ENCODE peak calls at places on chromosomes 3 and 15, in nine cellular contexts. R is stimulated activated CD4-positive, alpha-beta T cell treated with anti-CD3 and anti-CD28 coated beads, Interleukin-1b, Interleukin-23, amount 100 ng/mL, for 4 hours; D is activated naive CD4-positive, alpha-beta T cell treated with anti-CD3 and anti-CD28 coated beads, Interleukin-2, amount 10 ng/mL, durations not matched to agents 7 days and 5 days; V is amniotic stem cell; C is A549; P is dermis blood vessel endothelial cell; L is natural killer cell; T is mucosa of gallbladder; S is activated T-helper 1 cell treated with anti-CD3 and anti-CD28 coated beads, Interleukin-12 subunit alpha, Interleukin-12 subunit beta, Interleukin-2, Interleukin-4 antibody, amounts not matched to agents 30 ng/mL and 10 ng/mL and 1 ng/mL, durations not matched to agents 14 hours and 24 hours and 36 hours. B is an unnamed sample.

GRCh38 chr3:11600501-11601282 is 43.0 kb downstream of the VGLL4 start:
- DNase-seq in C (peak), T (peak), S (no peak), V (peak), D (no peak), L (no peak), P (peak), R (no peak), B (no peak)

GRCh38 chr3:5002174-5002870 is 23.1 kb downstream of the BHLHE40 start:
- DNase-seq in V (no peak), P (peak), S (peak), L (peak), D (peak), R (no peak), T (no peak), C (no peak), B (no peak)

GRCh38 chr3:153348457-153349137 is 186.6 kb downstream of the RAP2B start:
- DNase-seq in C (no peak), D (no peak), L (no peak), S (no peak), P (no peak), V (no peak), R (no peak), T (no peak), B (no peak)

GRCh38 chr3:107650788-107651187 is 128.0 kb downstream of the BBX start:
- DNase-seq in P (no peak), R (no peak), V (no peak), D (no peak), T (no peak), C (no peak), L (no peak), S (no peak), B (peak)

GRCh38 chr3:64766463-64766862 is 78.7 kb upstream of the ADAMTS9 start:
- DNase-seq in T (no peak), D (no peak), L (no peak), V (no peak), R (no peak), S (no peak), C (no peak), P (peak), B (no peak)

GRCh38 chr15:33559207-33559890 is 248.6 kb downstream of the RYR3 start:
- DNase-seq in D (no peak), V (no peak), R (no peak), S (no peak), C (no peak), T (no peak), P (no peak), L (no peak), B (no peak)

GRCh38 chr3:108430540-108430939 is 79.9 kb downstream of the MYH15 start:
- DNase-seq in V (no peak), L (no peak), S (no peak), P (no peak), C (no peak), T (no peak), D (no peak), R (no peak), B (no peak)

GRCh38 chr3:170320471-170321121 is 36.9 kb upstream of the SKIL start:
- DNase-seq in P (peak), D (no peak), T (no peak), S (no peak), L (no peak), C (no peak), R (no peak), V (no peak), B (no peak)

GRCh38 chr3:117926819-117927218 is 1107.8 kb downstream of the IGSF11 start:
- DNase-seq in D (no peak), S (no peak), C (no peak), T (no peak), V (no peak), R (no peak), P (no peak), L (no peak), B (no peak)

GRCh38 chr3:57007513-57008415 is 52.7 kb upstream of the SPATA12 start:
- DNase-seq in S (peak), C (peak), V (peak), D (no peak), R (no peak), T (peak), L (no peak), P (peak), B (no peak)

GRCh38 chr15:90519688-90520087 is 10.0 kb upstream of the CRTC3 start:
- DNase-seq in S (no peak), D (no peak), L (no peak), V (no peak), R (no peak), C (no peak), P (peak), T (no peak), B (no peak)

GRCh38 chr15:25481208-25481862 is 42.5 kb upstream of the UBE3A start:
- DNase-seq in D (no peak), P (no peak), L (no peak), C (no peak), R (no peak), S (no peak), T (no peak), V (no peak), B (peak)

GRCh38 chr3:67048716-67049076 is 50.6 kb downstream of the KBTBD8 start:
- DNase-seq in T (no peak), R (no peak), V (no peak), L (no peak), P (no peak), S (no peak), C (no peak), D (no peak), B (no peak)

GRCh38 chr3:179098388-179099077 is 26.9 kb upstream of the ZMAT3 start:
- DNase-seq in T (no peak), L (no peak), S (no peak), V (peak), R (no peak), P (no peak), C (no peak), D (no peak), B (peak)

GRCh38 chr3:174859756-174860155 is 622 bp downstream of the NAALADL2 start:
- DNase-seq in S (no peak), D (no peak), P (no peak), C (no peak), R (no peak), T (peak), L (no peak), V (no peak), B (peak)

GRCh38 chr15:31080618-31081017 is 20.9 kb downstream of the TRPM1 start:
- DNase-seq in D (peak), L (peak), S (no peak), P (peak), T (peak), V (no peak), C (peak), R (no peak), B (peak)

GRCh38 chr15:88606437-88606794 is 14.7 kb upstream of the AEN start:
- DNase-seq in R (no peak), V (no peak), S (no peak), D (no peak), T (no peak), C (no peak), L (no peak), P (no peak), B (peak)

GRCh38 chr15:97968380-97968779 is 7.9 kb downstream of the ARRDC4 start:
- DNase-seq in P (no peak), V (no peak), D (no peak), T (no peak), L (no peak), R (no peak), C (no peak), S (no peak), B (no peak)

GRCh38 chr3:183664913-183665381 is 29.5 kb downstream of the KLHL24 start:
- DNase-seq in C (no peak), L (no peak), S (no peak), V (peak), T (no peak), R (no peak), D (no peak), P (peak), B (no peak)

GRCh38 chr3:127779747-127780146 is 42.6 kb downstream of the MGLL start:
- DNase-seq in V (no peak), L (no peak), T (peak), S (no peak), R (no peak), C (no peak), D (no peak), P (peak), B (peak)

GRCh38 chr3:139499536-139499935 is 23.2 kb upstream of the RBP2 start:
- DNase-seq in D (no peak), S (no peak), R (no peak), P (no peak), V (no peak), T (no peak), L (no peak), C (no peak), B (no peak)

GRCh38 chr15:85030301-85031049 is 48.8 kb downstream of the PDE8A start:
- DNase-seq in C (no peak), T (no peak), R (no peak), S (no peak), L (no peak), D (no peak), P (peak), V (no peak), B (peak)

GRCh38 chr15:74180689-74181602 is 7.4 kb downstream of the ISLR start:
- DNase-seq in D (no peak), R (no peak), L (no peak), T (no peak), P (no peak), C (no peak), V (no peak), S (no peak), B (no peak)

GRCh38 chr3:141707741-141708203 is 30.3 kb upstream of the RNF7 start:
- DNase-seq in P (peak), L (no peak), D (no peak), S (no peak), C (no peak), T (no peak), R (no peak), V (no peak), B (no peak)

GRCh38 chr3:169668957-169669681 is 5.6 kb upstream of the MECOM start:
- DNase-seq in S (no peak), T (peak), C (peak), V (peak), D (peak), P (peak), R (no peak), L (no peak), B (peak)

B was measured in DMS53.